ENCODE peak calls at places on chromosomes 6 and 20, in ten cellular contexts. N is cardiac muscle cell, D is endothelial cell of umbilical vein, J is body of pancreas, C is transverse colon, M is upper lobe of right lung, I is right cardiac atrium, O is AG04450, R is Peyer's patch, Q is OCI-LY7. W is an unnamed sample. For H3K9me3, the result is how much of the 10 kb centered on the place peaks cover.

GRCh38 chr20:48002517-48002970 is 217.3 kb upstream of the SULF2 start:
- DNase-seq in N (no peak), D (no peak), J (no peak), C (no peak), M (no peak), I (no peak), O (no peak), R (no peak), Q (peak), W (no peak)

GRCh38 chr20:19137641-19138040 is 74.8 kb upstream of the SLC24A3 start:
- DNase-seq in N (no peak), D (no peak), J (no peak), C (no peak), M (no peak), I (no peak), O (no peak), R (no peak), Q (no peak), W (no peak)

GRCh38 chr6:162728177-162728571 is 400 bp downstream of the PACRG start:
- DNase-seq in N (no peak), D (no peak), J (no peak), C (no peak), M (no peak), I (peak), O (no peak), R (no peak), Q (no peak), W (peak)

GRCh38 chr6:23349521-23350147 is 776.4 kb upstream of the NRSN1 start:
- DNase-seq in N (no peak), D (peak), J (no peak), C (no peak), M (no peak), I (no peak), O (peak), R (no peak), Q (no peak), W (peak)

GRCh38 chr20:61918548-61918947 is 147.1 kb downstream of the TAF4 start:
- DNase-seq in N (no peak), D (no peak), J (no peak), C (no peak), M (no peak), I (peak), O (no peak), R (no peak), Q (no peak), W (no peak)

GRCh38 chr6:40054602-40055001 is 120.3 kb upstream of the MOCS1 start:
- DNase-seq in N (no peak), D (no peak), J (no peak), C (no peak), M (no peak), I (no peak), O (no peak), R (no peak), Q (no peak), W (no peak)

GRCh38 chr6:20403766-20404640 is 2.3 kb downstream of the E2F3 start:
- DNase-seq in N (peak), D (peak), J (no peak), C (peak), M (no peak), I (peak), O (no peak), R (peak), Q (peak), W (peak)

GRCh38 chr20:58630063-58630462 is 21.0 kb upstream of the STX16 start:
- DNase-seq in N (no peak), D (peak), J (no peak), C (no peak), M (no peak), I (no peak), O (no peak), R (no peak), Q (no peak), W (peak)

DNA sequence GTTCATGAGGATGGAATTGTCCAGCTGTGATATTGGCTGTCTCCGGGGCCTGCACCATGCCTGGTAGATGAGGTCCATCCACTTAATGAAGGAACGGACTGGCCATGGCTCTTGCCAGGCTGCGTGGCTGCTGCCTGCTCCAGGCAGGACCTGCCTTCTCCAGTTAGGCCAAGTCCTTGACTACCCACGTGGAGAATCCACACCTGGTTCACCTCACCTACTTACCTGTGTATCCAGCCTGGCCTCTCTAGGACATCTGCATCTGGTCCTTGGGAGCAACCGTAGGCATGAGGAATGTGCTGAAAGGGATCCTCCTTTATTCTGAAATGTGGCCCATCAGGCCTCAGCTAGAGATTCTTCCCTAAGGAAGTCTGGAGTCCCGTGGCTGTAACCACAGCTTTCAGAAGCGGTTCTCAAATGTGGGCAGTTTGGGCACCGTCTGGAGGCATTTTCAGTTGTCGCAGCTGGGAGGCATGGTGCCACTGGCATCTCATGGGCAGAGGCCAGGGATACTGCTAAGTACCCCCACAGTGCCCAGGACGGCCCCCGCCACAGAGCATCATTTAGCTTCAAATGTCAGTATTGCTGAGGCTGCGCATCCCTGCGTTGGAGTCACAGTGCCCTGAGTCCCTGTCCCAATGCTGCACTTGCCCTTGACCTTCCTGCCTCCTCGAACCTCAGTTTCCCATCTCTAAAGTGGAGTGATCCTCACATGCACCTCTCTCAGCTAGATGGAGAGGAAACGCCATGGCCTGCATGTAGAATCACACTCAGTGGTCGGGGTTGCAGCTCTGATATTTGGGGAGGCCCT is 67.5 kb downstream of the PHACTR3 start:
- DNase-seq in N (no peak), D (no peak), J (no peak), C (no peak), M (peak), I (no peak), O (no peak), R (no peak), Q (no peak), W (no peak)
- H3K9me3 ChIP-seq in N (under half), D (under half), J (under half), C (under half), M (under half), I (under half), O (under half), R (under half), Q (under half), W (under half)

GRCh38 chr6:103672169-103672568 is 1187.5 kb downstream of the HACE1 start:
- DNase-seq in N (peak), D (no peak), J (no peak), C (no peak), M (no peak), I (no peak), O (no peak), R (no peak), Q (no peak), W (peak)

GRCh38 chr6:103677290-103677689 is 1182.4 kb downstream of the HACE1 start:
- DNase-seq in N (no peak), D (no peak), J (no peak), C (no peak), M (no peak), I (no peak), O (no peak), R (no peak), Q (no peak), W (no peak)

GRCh38 chr6:103680116-103680515 is 1179.6 kb downstream of the HACE1 start:
- DNase-seq in N (no peak), D (no peak), J (no peak), C (no peak), M (no peak), I (no peak), O (no peak), R (no peak), Q (no peak), W (no peak)

GRCh38 chr6:103674790-103675189 is 1184.9 kb downstream of the HACE1 start:
- DNase-seq in N (no peak), D (no peak), J (no peak), C (no peak), M (no peak), I (no peak), O (no peak), R (no peak), Q (no peak), W (no peak)

DNA sequence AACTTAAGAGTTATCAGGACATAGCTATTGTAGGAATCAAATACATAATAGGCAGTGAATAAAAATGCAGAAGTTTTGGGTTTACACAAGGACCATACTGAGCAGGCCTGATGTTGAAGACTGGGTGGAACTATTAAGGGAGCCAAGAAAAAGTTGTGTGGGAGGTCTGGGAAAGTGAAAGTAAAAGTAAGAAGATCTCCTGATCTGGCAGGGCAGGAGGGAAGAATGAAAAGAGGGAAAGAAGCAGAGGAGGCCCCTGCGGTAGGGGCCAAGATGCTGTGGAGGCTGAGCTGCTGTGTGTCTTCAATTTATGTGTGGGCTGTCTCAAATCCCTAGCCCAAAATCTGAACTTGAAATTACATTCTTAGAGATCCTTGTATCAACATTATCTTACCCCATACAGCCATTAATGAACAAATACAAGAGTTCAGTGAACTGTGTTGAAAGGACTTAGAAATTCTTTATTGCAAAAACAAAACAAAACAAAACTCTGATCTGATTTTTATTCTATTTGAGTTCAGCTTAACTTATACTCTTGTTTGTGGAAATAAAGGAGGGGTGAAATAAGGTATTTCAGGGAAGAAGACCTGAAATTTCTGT is 1183.8 kb downstream of the HACE1 start:
- DNase-seq in N (no peak), D (peak), J (no peak), C (no peak), M (no peak), I (no peak), O (no peak), R (no peak), Q (no peak), W (no peak)
- H3K27ac ChIP-seq in N (no peak), D (no peak), J (no peak), C (no peak), M (no peak), I (no peak), O (no peak), R (no peak), Q (no peak), W (no peak)

GRCh38 chr6:22332726-22333125 is 35.9 kb upstream of the PRL start:
- DNase-seq in N (no peak), D (no peak), J (no peak), C (no peak), M (no peak), I (no peak), O (no peak), R (no peak), Q (no peak), W (peak)
- H3K9me3 ChIP-seq in N (under half), D (under half), J (under half), C (under half), M (under half), I (under half), O (under half), R (under half), Q (under half), W (under half)

DNA sequence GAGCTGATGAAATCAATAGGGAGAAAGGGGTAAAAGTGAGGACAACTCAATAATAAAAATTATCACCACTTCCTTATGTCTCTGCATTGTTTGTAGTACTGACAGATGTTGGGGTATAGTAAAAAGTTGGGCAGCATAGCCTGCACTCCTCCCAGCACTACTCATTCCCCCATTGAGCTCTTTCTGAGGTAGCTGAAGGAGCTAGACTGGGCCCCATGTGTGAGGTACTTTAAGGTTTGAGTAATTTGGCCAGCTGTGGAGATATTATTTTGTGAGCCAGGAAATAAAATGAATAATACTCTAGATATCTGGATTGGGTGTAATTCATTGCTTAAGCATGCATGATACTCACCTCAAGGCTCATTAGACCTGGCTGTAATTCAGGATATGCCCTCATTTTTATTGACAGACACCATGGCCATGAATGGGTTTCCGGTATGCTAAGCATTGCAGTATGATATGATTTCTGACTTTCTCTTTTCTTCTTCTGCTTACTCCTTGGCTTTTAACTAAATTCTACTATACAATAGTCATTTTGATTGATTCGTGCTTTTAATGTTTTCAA is 283.9 kb upstream of the RIMS1 start:
- DNase-seq in N (no peak), D (no peak), J (no peak), C (no peak), M (no peak), I (no peak), O (no peak), R (no peak), Q (no peak), W (peak)
- H3K27ac ChIP-seq in N (no peak), D (no peak), J (no peak), C (no peak), M (no peak), I (no peak), O (no peak), R (no peak), Q (no peak), W (no peak)

DNA sequence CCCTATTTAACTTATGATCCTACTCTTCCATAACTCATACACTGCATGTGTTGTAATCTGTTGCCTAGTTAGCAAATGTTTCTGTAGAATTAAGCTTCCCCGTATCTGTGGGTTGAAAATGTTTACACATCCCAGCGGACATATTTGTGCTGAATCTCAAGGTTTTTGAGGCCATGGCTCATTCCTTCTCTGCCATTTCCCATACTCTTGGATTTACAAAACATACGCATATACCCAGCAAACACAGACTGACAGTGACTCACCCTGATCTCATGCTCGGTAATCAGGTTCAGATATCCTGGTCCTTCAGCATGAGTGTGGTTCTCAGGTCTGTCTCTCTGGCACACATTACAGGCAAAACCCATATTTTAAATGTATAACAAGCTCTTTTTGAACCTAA is 58.7 kb downstream of the AGPAT4 start:
- DNase-seq in N (no peak), D (peak), J (peak), C (no peak), M (no peak), I (no peak), O (peak), R (no peak), Q (no peak), W (peak)
- H3K9me3 ChIP-seq in N (under half), D (under half), J (under half), C (under half), M (under half), I (under half), O (under half), R (under half), Q (under half), W (under half)

GRCh38 chr20:50387996-50388332 is 122.2 kb upstream of the PTPN1 start:
- DNase-seq in N (no peak), D (peak), J (no peak), C (no peak), M (no peak), I (peak), O (no peak), R (no peak), Q (no peak), W (no peak)
- H3K27ac ChIP-seq in N (no peak), D (no peak), J (no peak), C (peak), M (no peak), I (peak), O (no peak), R (peak), Q (no peak), W (no peak)

DNA sequence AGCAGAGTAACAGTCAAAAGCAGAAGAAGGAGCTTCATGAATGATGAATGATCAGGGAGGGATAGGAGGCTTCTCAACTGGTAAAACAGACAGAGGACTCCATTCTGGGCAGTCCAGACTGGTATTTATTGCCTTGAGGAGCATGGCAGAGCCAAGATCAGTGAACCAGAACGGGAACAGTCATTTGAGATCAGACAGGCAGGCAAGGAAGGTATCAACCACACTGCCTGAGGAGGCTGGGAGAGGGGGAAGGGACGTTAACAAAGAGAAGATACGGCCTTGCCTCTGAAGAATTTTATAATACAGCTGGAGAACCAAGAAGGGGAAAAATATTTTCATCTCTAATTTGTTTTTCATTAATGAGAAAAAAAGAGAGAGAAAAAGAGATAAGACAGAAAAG is at the start of gene DEFB121:
- DNase-seq in N (no peak), D (no peak), J (no peak), C (no peak), M (no peak), I (no peak), O (no peak), R (no peak), Q (no peak), W (no peak)
- H3K9me3 ChIP-seq in N (under half), D (under half), J (under half), C (under half), M (under half), I (under half), O (under half), R (under half), Q (under half), W (under half)

GRCh38 chr6:31739639-31740396 is at the start of gene MSH5:
- DNase-seq in N (peak), D (peak), J (peak), C (peak), M (peak), I (peak), O (peak), R (peak), Q (peak), W (peak)
- H3K27ac ChIP-seq in N (peak), D (peak), J (peak), C (peak), M (peak), I (peak), O (no peak), R (peak), Q (peak), W (peak)

GRCh38 chr6:170021579-170021978 is 269.3 kb downstream of the DLL1 start:
- DNase-seq in N (no peak), D (no peak), J (no peak), C (no peak), M (no peak), I (no peak), O (no peak), R (peak), Q (no peak), W (no peak)
- H3K9me3 ChIP-seq in N (under half), D (under half), J (under half), C (under half), M (under half), I (under half), O (half or more), R (under half), Q (under half), W (under half)